ENCODE peak calls at places on chromosomes 3 and 15, in nine cellular contexts. Y is fibroblast of lung; Q is CD8-positive, alpha-beta T cell; T is small intestine; G is cardiac muscle cell; V is esophagus squamous epithelium; I is WERI-Rb-1; B is pancreas; M is AG04450. Z is an unnamed sample.

GRCh38 chr3:78666458-78666800 is 1101.4 kb downstream of the ROBO1 start:
- DNase-seq in Y (peak; percentile 27), Q (no peak), T (no peak), G (no peak), V (no peak), I (no peak), B (no peak), M (no peak), Z (no peak)

GRCh38 chr15:65981837-65982696 is 112.8 kb downstream of the RAB11A start:
- DNase-seq in Y (no peak), Q (peak; percentile 79), T (peak; percentile 48), G (peak; percentile 65), V (no peak), I (peak; percentile 61), B (peak; percentile 59), M (no peak), Z (peak; percentile 74)

GRCh38 chr3:117084739-117085270 is 375.2 kb downstream of the TUSC7 start:
- DNase-seq in Y (no peak), Q (no peak), T (no peak), G (no peak), V (no peak), I (no peak), B (no peak), M (no peak), Z (no peak)

GRCh38 chr3:2944628-2945027 is 165.5 kb downstream of the IL5RA start:
- DNase-seq in Y (no peak), Q (no peak), T (no peak), G (no peak), V (no peak), I (no peak), B (no peak), M (no peak), Z (no peak)

GRCh38 chr3:34533468-34533867 is 735.0 kb downstream of the PDCD6IP start:
- DNase-seq in Y (no peak), Q (no peak), T (no peak), G (no peak), V (no peak), I (no peak), B (no peak), M (no peak), Z (no peak)

GRCh38 chr15:66472176-66472999 is 25.2 kb downstream of the SNAPC5 start:
- DNase-seq in Y (peak; percentile 46), Q (peak; percentile 35), T (no peak), G (peak; percentile 43), V (no peak), I (no peak), B (no peak), M (no peak), Z (peak; percentile 15)

GRCh38 chr3:176068750-176069149 is 1128.5 kb downstream of the TBL1XR1 start:
- DNase-seq in Y (no peak), Q (no peak), T (no peak), G (no peak), V (no peak), I (no peak), B (no peak), M (no peak), Z (no peak)

GRCh38 chr15:43527802-43528541 is 10.6 kb downstream of the MAP1A start:
- DNase-seq in Y (no peak), Q (no peak), T (no peak), G (no peak), V (no peak), I (no peak), B (no peak), M (no peak), Z (no peak)

GRCh38 chr3:54339608-54340007 is 217.3 kb downstream of the CACNA2D3 start:
- DNase-seq in Y (no peak), Q (no peak), T (no peak), G (no peak), V (no peak), I (no peak), B (no peak), M (no peak), Z (no peak)

GRCh38 chr15:57091626-57092025 is 173.2 kb downstream of the TCF12 start:
- DNase-seq in Y (no peak), Q (no peak), T (no peak), G (no peak), V (no peak), I (peak; percentile 62), B (no peak), M (no peak), Z (no peak)

GRCh38 chr3:105254154-105254553 is 112.6 kb upstream of the ALCAM start:
- DNase-seq in Y (no peak), Q (no peak), T (no peak), G (no peak), V (no peak), I (no peak), B (no peak), M (no peak), Z (no peak)

GRCh38 chr3:149095487-149095886 is 9.2 kb upstream of the HLTF start:
- DNase-seq in Y (no peak), Q (no peak), T (no peak), G (no peak), V (no peak), I (no peak), B (no peak), M (no peak), Z (no peak)

GRCh38 chr3:32872487-32873382 is 54.9 kb downstream of the TRIM71 start:
- DNase-seq in Y (peak; percentile 20), Q (no peak), T (no peak), G (no peak), V (no peak), I (no peak), B (no peak), M (no peak), Z (no peak)

GRCh38 chr15:65395567-65396185 is 17.9 kb upstream of the IGDCC3 start:
- DNase-seq in Y (no peak), Q (no peak), T (no peak), G (no peak), V (no peak), I (no peak), B (no peak), M (no peak), Z (no peak)

GRCh38 chr15:63041982-63042878 is at the start of gene TPM1:
- DNase-seq in Y (peak; percentile 84), Q (no peak), T (no peak), G (peak; percentile 96), V (no peak), I (peak; percentile 44), B (peak; percentile 82), M (peak; percentile 77), Z (no peak)

GRCh38 chr3:32335365-32336122 is 56.1 kb upstream of the CMTM7 start:
- DNase-seq in Y (no peak), Q (no peak), T (no peak), G (peak; percentile 26), V (no peak), I (no peak), B (no peak), M (no peak), Z (peak; percentile 25)

GRCh38 chr15:77047013-77047412 is 23.9 kb downstream of the TSPAN3 start:
- DNase-seq in Y (no peak), Q (no peak), T (no peak), G (no peak), V (no peak), I (no peak), B (no peak), M (no peak), Z (no peak)

GRCh38 chr15:85022860-85023403 is 41.3 kb downstream of the PDE8A start:
- DNase-seq in Y (no peak), Q (no peak), T (no peak), G (no peak), V (no peak), I (no peak), B (no peak), M (no peak), Z (no peak)

DNA sequence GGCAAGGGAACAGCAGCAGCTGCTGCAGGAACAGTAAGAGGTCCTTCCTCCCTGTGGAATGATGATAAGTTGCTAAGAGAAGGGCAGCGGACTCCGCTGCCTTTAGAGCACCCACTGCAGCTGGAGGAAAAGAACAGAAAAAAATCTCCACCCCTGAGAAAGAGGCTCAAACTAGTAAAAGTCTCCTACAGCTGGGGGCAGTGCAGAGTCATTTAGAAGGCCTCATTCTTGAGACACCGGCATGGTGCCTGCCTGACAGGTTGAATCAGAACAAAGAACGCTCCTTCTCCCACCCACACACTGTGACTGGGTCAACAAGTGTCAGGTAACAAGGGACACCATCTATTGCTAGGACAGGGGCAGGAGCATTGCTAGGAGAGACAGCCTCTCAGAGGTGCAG is 188.4 kb downstream of the ABHD5 start:
- DNase-seq in Y (no peak), Q (no peak), T (peak; percentile 19), G (peak; percentile 57), V (no peak), I (peak; percentile 49), B (no peak), M (no peak), Z (no peak)
- H3K27ac ChIP-seq in Y (no peak overlapping the region), Q (no peak overlapping the region), T (no peak overlapping the region), G (no peak overlapping the region), V (no peak overlapping the region), I (no peak overlapping the region), B (no peak overlapping the region), M (no peak overlapping the region), Z (no peak overlapping the region)

GRCh38 chr3:62415312-62415791 is 42.0 kb upstream of the FEZF2 start:
- DNase-seq in Y (no peak), Q (no peak), T (no peak), G (peak; percentile 3), V (no peak), I (peak; percentile 59), B (no peak), M (no peak), Z (no peak)
- H3K4me3 ChIP-seq in Y (no peak overlapping the region), Q (no peak overlapping the region), T (no peak overlapping the region), G (no peak overlapping the region), V (no peak overlapping the region), I (no peak overlapping the region), B (no peak overlapping the region), M (no peak overlapping the region), Z (no peak overlapping the region)

DNA sequence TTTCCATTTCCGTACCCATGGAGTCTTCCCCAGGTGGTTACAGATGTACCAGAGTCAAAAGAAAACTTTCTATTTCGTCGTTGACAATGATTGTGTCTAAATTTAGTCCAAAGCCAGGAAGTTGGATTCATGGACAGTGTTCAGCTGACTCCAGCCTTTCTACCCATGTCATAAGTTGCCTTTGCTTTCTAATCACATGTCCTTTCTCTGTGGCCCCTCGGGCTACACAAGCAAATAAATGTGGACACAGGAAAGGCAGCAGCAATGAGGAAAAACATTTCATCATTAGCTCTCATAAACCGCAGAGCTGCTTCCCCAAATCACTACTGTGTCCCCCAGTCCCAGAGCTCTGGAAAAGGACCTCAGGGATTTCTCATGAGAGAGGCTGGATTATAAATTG is 82.0 kb downstream of the USF3 start:
- DNase-seq in Y (no peak), Q (no peak), T (no peak), G (no peak), V (no peak), I (no peak), B (no peak), M (no peak), Z (no peak)
- H3K9me3 ChIP-seq in Y (no peaks in the 10 kb centered on the region), Q (no peaks in the 10 kb centered on the region), T (no peaks in the 10 kb centered on the region), G (no peaks in the 10 kb centered on the region), V (no peaks in the 10 kb centered on the region), I (no peaks in the 10 kb centered on the region), B (no peaks in the 10 kb centered on the region), M (no peaks in the 10 kb centered on the region), Z (no peaks in the 10 kb centered on the region)

GRCh38 chr3:59046839-59047238 is 3.0 kb downstream of the CFAP20DC start:
- DNase-seq in Y (no peak), Q (no peak), T (no peak), G (no peak), V (no peak), I (no peak), B (no peak), M (no peak), Z (no peak)

GRCh38 chr3:59052803-59053411 is 3.1 kb upstream of the CFAP20DC start:
- DNase-seq in Y (peak; percentile 62), Q (no peak), T (peak; percentile 26), G (peak; percentile 12), V (no peak), I (no peak), B (no peak), M (peak; percentile 3), Z (no peak)

GRCh38 chr3:59049671-59050331 is at the start of gene CFAP20DC:
- DNase-seq in Y (peak; percentile 91), Q (peak; percentile 81), T (peak; percentile 59), G (peak; percentile 89), V (peak; percentile 35), I (no peak), B (peak; percentile 93), M (peak; percentile 71), Z (peak; percentile 76)
- H3K27ac ChIP-seq in Y (peak within 1 kb of the TSS; percentile 87), Q (peak within 1 kb of the TSS; percentile 41), T (peak within 1 kb of the TSS; percentile 42), G (no peak within 1 kb of the TSS), V (peak within 1 kb of the TSS; percentile 94), I (no peak within 1 kb of the TSS), B (no peak within 1 kb of the TSS), M (peak within 1 kb of the TSS; percentile 35), Z (peak within 1 kb of the TSS; percentile 32)

Z was measured in CD8-positive, alpha-beta memory T cell.